ENCODE peak calls at places on chromosomes 1 and 21, in seven cellular contexts. Z, F, P, G, I, R and K are unnamed samples. For H3K4me1, the result is how much of the 10 kb centered on the place peaks cover.

GRCh38 chr1:108831225-108831624 is 25.7 kb downstream of the AKNAD1 start:
- DNase-seq in Z (no peak), F (peak), P (no peak), G (peak), I (no peak), R (no peak), K (no peak)

GRCh38 chr1:75723989-75724471 is 479 bp upstream of the ACADM start:
- DNase-seq in Z (peak), F (peak), P (no peak), G (peak), I (peak), R (peak), K (peak)

GRCh38 chr1:15525043-15525958 is 1.3 kb upstream of the CASP9 start:
- DNase-seq in Z (no peak), F (peak), P (no peak), G (no peak), I (no peak), R (peak), K (peak)

GRCh38 chr1:218481116-218481775 is 136.1 kb downstream of the TGFB2 start:
- DNase-seq in Z (no peak), F (no peak), P (no peak), G (peak), I (no peak), R (no peak), K (no peak)

GRCh38 chr1:115052454-115053083 is 22.9 kb downstream of the TSHB start:
- DNase-seq in Z (peak), F (peak), P (no peak), G (peak), I (peak), R (peak), K (peak)

GRCh38 chr1:214833357-214833756 is 230.4 kb downstream of the CENPF start:
- DNase-seq in Z (no peak), F (no peak), P (no peak), G (peak), I (no peak), R (no peak), K (no peak)

GRCh38 chr1:226881515-226882185 is 11.2 kb downstream of the PSEN2 start:
- DNase-seq in Z (no peak), F (no peak), P (no peak), G (no peak), I (no peak), R (no peak), K (no peak)

GRCh38 chr1:117671781-117672501 is 66.1 kb downstream of the TENT5C start:
- DNase-seq in Z (no peak), F (peak), P (no peak), G (peak), I (peak), R (peak), K (peak)

GRCh38 chr21:33488936-33489335 is 2.6 kb downstream of the DNAJC28 start:
- DNase-seq in Z (no peak), F (no peak), P (no peak), G (no peak), I (no peak), R (no peak), K (no peak)

GRCh38 chr21:33487996-33488395 is 3.5 kb downstream of the DNAJC28 start:
- DNase-seq in Z (no peak), F (no peak), P (no peak), G (no peak), I (no peak), R (no peak), K (no peak)

GRCh38 chr21:33492571-33492970 is 1.1 kb upstream of the DNAJC28 start:
- DNase-seq in Z (no peak), F (peak), P (no peak), G (no peak), I (no peak), R (no peak), K (no peak)

GRCh38 chr21:33490991-33491372 is 534 bp downstream of the DNAJC28 start:
- DNase-seq in Z (no peak), F (no peak), P (no peak), G (no peak), I (no peak), R (no peak), K (no peak)

GRCh38 chr21:33491373-33492102 is at the start of gene DNAJC28:
- DNase-seq in Z (peak), F (peak), P (peak), G (peak), I (peak), R (peak), K (peak)
- TF ChIP-seq POLR2A in Z (peak), F (no peak), P (peak), G (peak), I (no peak), R (peak), K (peak)

GRCh38 chr1:42788021-42788420 is 3.2 kb downstream of the TMEM269 start:
- DNase-seq in Z (no peak), F (no peak), P (no peak), G (no peak), I (no peak), R (no peak), K (no peak)

GRCh38 chr1:42783092-42783491 is 1.7 kb upstream of the TMEM269 start:
- DNase-seq in Z (no peak), F (no peak), P (no peak), G (no peak), I (no peak), R (no peak), K (no peak)

GRCh38 chr1:42786097-42786496 is 1.3 kb downstream of the TMEM269 start:
- DNase-seq in Z (no peak), F (no peak), P (no peak), G (no peak), I (no peak), R (no peak), K (no peak)

GRCh38 chr1:42784547-42784945 is 245 bp upstream of the TMEM269 start:
- DNase-seq in Z (no peak), F (no peak), P (no peak), G (no peak), I (no peak), R (no peak), K (no peak)

GRCh38 chr1:42784946-42785693 is at the start of gene TMEM269:
- DNase-seq in Z (no peak), F (no peak), P (no peak), G (no peak), I (peak), R (peak), K (peak)
- H3K4me3 ChIP-seq in Z (peak), F (peak), P (peak), G (no peak), I (no peak), R (peak), K (no peak)

GRCh38 chr1:184393924-184394323 is 7.1 kb downstream of the C1orf21 start:
- DNase-seq in Z (no peak), F (no peak), P (no peak), G (no peak), I (no peak), R (no peak), K (no peak)
- H3K4me1 ChIP-seq in Z (under half), F (under half), P (half or more), G (under half), I (under half), R (under half), K (under half)

DNA sequence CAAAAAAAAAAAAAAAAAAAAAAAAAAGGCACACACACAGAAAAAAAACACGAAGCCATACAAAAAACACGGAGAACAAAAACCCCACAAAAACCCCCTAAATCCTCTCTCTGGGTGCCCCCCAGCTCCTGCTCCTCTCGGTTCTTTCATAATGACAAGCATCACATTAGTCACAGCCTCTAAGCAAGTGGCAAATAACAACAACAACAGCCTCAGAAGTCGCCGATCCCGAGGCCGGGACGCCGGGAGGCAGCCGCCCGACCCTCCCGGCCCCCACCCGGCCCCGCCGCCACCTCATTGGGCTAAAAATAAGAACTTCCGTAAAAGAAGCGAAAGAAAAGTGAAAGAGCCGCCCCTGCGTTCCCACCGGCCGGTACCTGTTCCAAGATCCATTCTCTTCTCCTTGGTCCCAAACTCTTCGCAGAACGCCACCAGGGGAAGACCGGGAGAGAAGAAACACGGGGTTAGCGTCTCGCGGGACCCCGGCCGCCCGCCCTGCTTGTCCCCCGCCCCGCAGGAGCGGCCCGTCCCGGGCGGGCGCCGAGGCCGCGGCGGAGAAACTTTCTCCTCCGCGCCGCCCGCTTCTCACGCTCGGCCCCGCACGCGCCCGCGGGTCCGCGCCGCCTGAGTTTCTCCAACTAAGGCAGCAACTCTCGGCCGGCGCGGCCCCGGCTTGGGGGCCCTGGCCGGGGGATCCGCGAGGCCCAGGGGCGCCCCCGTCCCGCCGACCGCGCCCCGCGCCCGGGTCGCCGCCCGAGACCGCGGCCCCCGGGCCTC is 102.8 kb downstream of the CASZ1 start:
- DNase-seq in Z (no peak), F (no peak), P (no peak), G (no peak), I (no peak), R (peak), K (peak)
- TF ChIP-seq POLR2A in Z (no peak), F (no peak), P (no peak), G (no peak), I (no peak), R (no peak), K (no peak)

DNA sequence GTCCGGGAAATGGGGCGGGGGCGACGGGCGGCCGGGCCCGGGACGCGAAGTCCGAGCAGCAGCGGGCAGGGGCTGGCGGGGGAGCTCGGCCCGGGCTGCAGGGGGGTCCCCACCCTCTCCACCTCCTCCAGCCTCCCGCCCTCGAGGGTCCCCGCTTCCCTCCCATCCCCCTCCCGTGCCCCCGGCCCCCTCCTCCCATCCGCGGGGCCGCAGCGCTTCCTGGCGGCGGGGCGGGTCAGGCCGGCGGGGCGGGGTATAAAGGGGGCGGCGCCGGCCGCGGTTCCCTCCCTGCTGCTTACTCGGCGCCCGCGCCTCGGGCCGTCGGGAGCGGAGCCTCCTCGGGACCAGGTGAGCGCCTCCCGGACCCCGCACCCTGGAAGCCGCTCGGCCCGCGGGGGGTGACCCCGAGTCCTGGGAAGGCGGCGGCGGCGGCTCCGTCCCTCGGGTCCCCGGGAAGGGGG is at the start of gene COL6A2:
- DNase-seq in Z (peak), F (peak), P (no peak), G (peak), I (peak), R (peak), K (peak)
- H3K4me3 ChIP-seq in Z (peak), F (peak), P (peak), G (peak), I (no peak), R (peak), K (no peak)

GRCh38 chr1:162213281-162213909 is 143.9 kb downstream of the NOS1AP start:
- DNase-seq in Z (peak), F (peak), P (no peak), G (no peak), I (peak), R (peak), K (peak)

GRCh38 chr1:162217674-162218073 is 148.2 kb downstream of the NOS1AP start:
- DNase-seq in Z (no peak), F (no peak), P (no peak), G (no peak), I (no peak), R (no peak), K (no peak)

GRCh38 chr1:162216604-162217003 is 147.1 kb downstream of the NOS1AP start:
- DNase-seq in Z (no peak), F (no peak), P (no peak), G (no peak), I (no peak), R (no peak), K (no peak)

GRCh38 chr1:162214202-162214601 is 144.7 kb downstream of the NOS1AP start:
- DNase-seq in Z (no peak), F (no peak), P (no peak), G (no peak), I (no peak), R (no peak), K (no peak)

DNA sequence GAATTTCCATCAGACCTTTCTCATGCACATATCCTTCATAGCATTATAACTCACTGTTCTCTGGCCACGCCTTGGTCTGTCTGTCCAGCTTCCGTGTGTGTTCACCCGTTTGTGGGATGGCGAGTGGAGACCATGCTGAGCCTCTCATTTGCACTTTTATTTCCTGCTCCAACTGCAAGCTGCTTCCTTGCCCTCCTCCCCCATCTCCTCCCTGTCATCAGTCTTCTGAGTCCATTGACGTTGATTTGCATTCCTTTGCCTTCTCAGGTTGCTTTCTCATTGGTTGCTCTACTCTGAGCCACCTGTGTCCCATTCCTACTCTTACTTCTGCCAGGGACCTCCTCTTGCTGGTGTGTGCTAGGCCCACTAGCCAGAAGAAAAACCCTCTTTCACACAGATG is 146.4 kb downstream of the NOS1AP start:
- DNase-seq in Z (no peak), F (no peak), P (no peak), G (peak), I (peak), R (peak), K (no peak)
- H3K4me1 ChIP-seq in Z (under half), F (under half), P (under half), G (under half), I (under half), R (half or more), K (under half)

DNA sequence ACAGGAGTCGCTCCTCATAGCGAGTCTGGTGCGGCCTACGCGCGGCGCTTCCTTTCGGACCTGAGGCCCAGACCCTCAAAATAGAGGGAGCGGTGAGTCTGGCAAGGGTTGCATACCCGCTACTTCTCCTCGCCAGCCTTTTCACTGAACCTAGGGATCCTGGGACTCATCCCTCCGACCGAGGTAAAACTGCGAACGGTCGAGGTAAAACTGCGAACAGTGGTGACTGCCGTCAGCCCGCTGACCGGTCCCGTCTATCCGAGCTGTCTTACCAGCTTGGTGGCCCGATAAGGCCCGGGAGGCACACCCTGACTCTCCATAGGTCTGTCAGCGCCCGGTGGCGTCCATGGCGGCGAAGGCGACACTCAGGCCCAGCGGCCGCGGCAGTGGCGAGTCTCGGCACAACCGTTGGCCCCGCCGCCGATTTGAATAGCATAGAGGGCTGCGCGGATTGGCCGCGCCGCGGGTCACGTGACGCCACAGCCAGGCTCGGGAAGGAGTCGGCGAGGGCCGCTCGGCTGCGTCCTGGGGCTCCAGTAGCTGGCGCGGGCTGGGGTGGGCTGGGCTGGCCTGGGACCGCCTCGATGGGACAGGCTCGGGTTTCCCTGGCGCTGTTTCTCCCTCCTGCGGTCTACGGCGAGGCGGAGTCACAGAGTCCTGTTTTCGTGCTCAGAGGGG is at the start of gene DEPDC1:
- DNase-seq in Z (peak), F (peak), P (peak), G (peak), I (peak), R (peak), K (peak)
- TF ChIP-seq POLR2A in Z (peak), F (no peak), P (no peak), G (no peak), I (no peak), R (no peak), K (no peak)